ENCODE peak calls at places on chromosomes 13 and 19, in seven cellular contexts. F is activated CD4-positive, alpha-beta T cell treated with anti-CD3 and anti-CD28 coated beads for 4 hours; L is NCI-H146; X is stimulated activated CD4-positive, alpha-beta T cell treated with anti-CD3 and anti-CD28 coated beads, Interleukin-4, amount 100 ng/mL, for 4 hours; Q is NCI-H774; S is anterior cingulate cortex; C is ACHN. W is an unnamed sample.
A peak's percentile ranks its signal among the peaks of the same experiment; 100 is the strongest.

GRCh38 chr19:12953456-12954149 is 3.4 kb downstream of the GADD45GIP1 start:
- DNase-seq in F (no peak), S (no peak), L (no peak), Q (no peak), C (no peak), X (no peak), W (no peak)

GRCh38 chr13:112955956-112956355 is 13.1 kb upstream of the MCF2L start:
- DNase-seq in Q (no peak), F (no peak), L (no peak), S (no peak), X (no peak), C (no peak), W (no peak)

GRCh38 chr19:55082023-55082851 is 6.6 kb downstream of the EPS8L1 start:
- DNase-seq in L (peak; percentile 55), C (no peak), S (no peak), F (peak; percentile 52), X (peak; percentile 67), Q (no peak), W (peak; percentile 80)

GRCh38 chr19:17209126-17210036 is 5.8 kb upstream of the USE1 start:
- DNase-seq in L (peak; percentile 46), S (no peak), C (peak; percentile 16), X (peak; percentile 13), F (peak; percentile 31), Q (peak; percentile 17), W (peak; percentile 83)

GRCh38 chr19:4861147-4861546 is 6.3 kb downstream of the PLIN3 start:
- DNase-seq in S (no peak), L (peak; percentile 54), F (no peak), X (no peak), Q (no peak), C (no peak), W (peak; percentile 35)

GRCh38 chr19:12159773-12160414 is 3.0 kb upstream of the ZNF136 start:
- DNase-seq in X (no peak), C (no peak), Q (no peak), F (no peak), S (no peak), L (no peak), W (no peak)

GRCh38 chr19:13906525-13906904 is 514 bp downstream of the CC2D1A start:
- DNase-seq in X (peak; percentile 19), C (no peak), S (no peak), F (peak; percentile 45), Q (no peak), L (peak; percentile 74), W (no peak)

GRCh38 chr19:35351441-35352176 is 3.9 kb downstream of the FFAR1 start:
- DNase-seq in Q (no peak), S (no peak), L (no peak), C (no peak), F (no peak), X (no peak), W (no peak)

GRCh38 chr19:4702764-4703163 is 20.9 kb downstream of the DPP9 start:
- DNase-seq in S (no peak), L (no peak), C (no peak), Q (no peak), X (no peak), F (no peak), W (no peak)

GRCh38 chr13:26914624-26915023 is 154.0 kb upstream of the GPR12 start:
- DNase-seq in C (no peak), Q (no peak), L (peak; percentile 75), F (no peak), X (no peak), S (no peak), W (peak; percentile 34)

GRCh38 chr13:35987572-35988513 is 143.3 kb downstream of the DCLK1 start:
- DNase-seq in X (no peak), L (peak; percentile 16), Q (no peak), S (no peak), F (no peak), C (no peak), W (no peak)

GRCh38 chr19:53580871-53581835 is 43.2 kb downstream of the ZNF331 start:
- DNase-seq in S (no peak), Q (no peak), L (no peak), C (no peak), F (no peak), X (no peak), W (no peak)

GRCh38 chr19:4570916-4571304 is 11.4 kb upstream of the SEMA6B start:
- DNase-seq in F (no peak), Q (no peak), L (no peak), C (no peak), S (no peak), X (no peak), W (no peak)

GRCh38 chr13:111406636-111407035 is 86.2 kb downstream of the TEX29 start:
- DNase-seq in Q (no peak), X (no peak), S (no peak), F (no peak), L (no peak), C (no peak), W (no peak)

GRCh38 chr19:3068071-3068470 is 5.8 kb upstream of the TLE5 start:
- DNase-seq in C (no peak), F (no peak), S (no peak), Q (peak; percentile 81), L (peak; percentile 61), X (no peak), W (no peak)

GRCh38 chr19:30812099-30812684 is 440.0 kb downstream of the ZNF536 start:
- DNase-seq in X (no peak), C (no peak), S (no peak), Q (no peak), L (no peak), F (no peak), W (no peak)

GRCh38 chr19:36151144-36152051 is 849 bp downstream of the COX7A1 start:
- DNase-seq in F (no peak), L (no peak), S (no peak), Q (no peak), X (no peak), C (no peak), W (no peak)

GRCh38 chr13:109767023-109767422 is 19.4 kb downstream of the IRS2 start:
- DNase-seq in X (no peak), F (no peak), S (no peak), L (no peak), C (no peak), Q (no peak), W (no peak)

GRCh38 chr19:5143471-5144411 is 174.8 kb downstream of the KDM4B start:
- DNase-seq in F (no peak), Q (no peak), L (no peak), X (no peak), S (no peak), C (no peak), W (no peak)

GRCh38 chr13:27794075-27794691 is 1.9 kb downstream of the GSX1 start:
- DNase-seq in C (no peak), L (no peak), F (no peak), S (no peak), X (no peak), Q (no peak), W (no peak)

GRCh38 chr19:50252111-50252886 is 48.9 kb downstream of the MYH14 start:
- DNase-seq in X (peak; percentile 13), Q (no peak), S (peak; percentile 1), F (peak; percentile 8), L (no peak), C (peak; percentile 3), W (peak; percentile 51)

GRCh38 chr13:101706651-101707050 is 254.2 kb downstream of the ITGBL1 start:
- DNase-seq in F (no peak), X (no peak), S (no peak), Q (no peak), C (peak; percentile 57), L (no peak), W (peak; percentile 71)

GRCh38 chr13:70571221-70571620 is 463.0 kb upstream of the KLHL1 start:
- DNase-seq in C (no peak), X (no peak), S (no peak), F (no peak), Q (no peak), L (no peak), W (no peak)